ENCODE peak calls at places on chromosomes 3 and 15, in six cellular contexts. K, Z, L, W, A and V are unnamed samples.

GRCh38 chr3:194906229-194906629 is 220.5 kb downstream of the FAM43A start:
- DNase-seq in W (no peak), Z (no peak), K (no peak), A (no peak), L (no peak), V (no peak)

GRCh38 chr3:144119611-144120010 is 148.0 kb downstream of the DIPK2A start:
- DNase-seq in K (no peak), A (no peak), L (no peak), Z (no peak), W (no peak), V (no peak)

GRCh38 chr3:176357891-176358290 is 839.4 kb downstream of the TBL1XR1 start:
- DNase-seq in A (no peak), Z (no peak), K (no peak), W (no peak), L (no peak), V (no peak)

GRCh38 chr3:40324621-40325020 is 15.1 kb downstream of the EIF1B start:
- DNase-seq in W (no peak), L (no peak), K (no peak), Z (no peak), A (no peak), V (no peak)

GRCh38 chr3:28682126-28682525 is 333.5 kb upstream of the AZI2 start:
- DNase-seq in K (no peak), L (no peak), A (no peak), W (no peak), Z (no peak), V (no peak)

GRCh38 chr15:70643783-70644125 is 119.6 kb downstream of the UACA start:
- DNase-seq in K (no peak), A (no peak), L (no peak), Z (no peak), W (peak), V (no peak)

GRCh38 chr3:84967767-84968581 is 9.2 kb downstream of the CADM2 start:
- DNase-seq in Z (no peak), W (no peak), K (no peak), A (no peak), L (no peak), V (no peak)

GRCh38 chr3:76369170-76369569 is 583.8 kb upstream of the ZNF717 start:
- DNase-seq in A (no peak), Z (no peak), L (no peak), K (no peak), W (no peak), V (no peak)

GRCh38 chr15:52680041-52680391 is 828 bp upstream of the ATOSA start:
- DNase-seq in W (no peak), L (peak), A (no peak), K (no peak), Z (peak), V (no peak)

GRCh38 chr15:88658972-88659931 is 20.4 kb downstream of the ISG20 start:
- DNase-seq in Z (no peak), K (no peak), W (peak), A (peak), L (no peak), V (no peak)

GRCh38 chr15:72866086-72866646 is 82.6 kb upstream of the ADPGK start:
- DNase-seq in K (no peak), L (no peak), Z (no peak), W (no peak), A (no peak), V (no peak)

GRCh38 chr3:50388021-50388719 is 28.8 kb upstream of the TMEM115 start:
- DNase-seq in Z (peak), A (no peak), W (no peak), K (no peak), L (no peak), V (no peak)

GRCh38 chr15:74421302-74422245 is 12.2 kb downstream of the SEMA7A start:
- DNase-seq in K (no peak), W (no peak), A (no peak), Z (no peak), L (no peak), V (no peak)

GRCh38 chr3:57826286-57826951 is 70.3 kb downstream of the SLMAP start:
- DNase-seq in L (no peak), K (no peak), Z (no peak), A (no peak), W (no peak), V (no peak)

GRCh38 chr15:101810451-101810850 is 1.6 kb upstream of the OR4F15 start:
- DNase-seq in K (no peak), Z (no peak), A (no peak), L (no peak), W (no peak), V (no peak)

GRCh38 chr3:146382386-146382785 is 87.0 kb downstream of the PLSCR2 start:
- DNase-seq in L (no peak), K (no peak), A (no peak), W (peak), Z (no peak), V (no peak)

GRCh38 chr15:67547064-67547463 is 4.6 kb downstream of the MAP2K5 start:
- DNase-seq in K (no peak), L (no peak), Z (no peak), W (no peak), A (no peak), V (no peak)

GRCh38 chr3:146709969-146710368 is 104.8 kb upstream of the PLSCR5 start:
- DNase-seq in W (no peak), A (no peak), L (no peak), Z (no peak), K (no peak), V (no peak)

GRCh38 chr3:16990163-16990562 is 105.4 kb downstream of the PLCL2 start:
- DNase-seq in K (no peak), Z (no peak), L (no peak), W (no peak), A (no peak), V (no peak)

GRCh38 chr15:69484837-69485236 is 32.2 kb downstream of the RPLP1 start:
- DNase-seq in A (no peak), Z (no peak), W (no peak), K (no peak), L (no peak), V (no peak)

GRCh38 chr3:54731697-54732445 is 196.0 kb downstream of the LRTM1 start:
- DNase-seq in W (no peak), K (no peak), L (no peak), A (no peak), Z (no peak), V (no peak)

GRCh38 chr3:49638445-49638844 is 35.7 kb upstream of the APEH start:
- DNase-seq in A (peak), W (peak), L (no peak), Z (no peak), K (no peak), V (no peak)

DNA sequence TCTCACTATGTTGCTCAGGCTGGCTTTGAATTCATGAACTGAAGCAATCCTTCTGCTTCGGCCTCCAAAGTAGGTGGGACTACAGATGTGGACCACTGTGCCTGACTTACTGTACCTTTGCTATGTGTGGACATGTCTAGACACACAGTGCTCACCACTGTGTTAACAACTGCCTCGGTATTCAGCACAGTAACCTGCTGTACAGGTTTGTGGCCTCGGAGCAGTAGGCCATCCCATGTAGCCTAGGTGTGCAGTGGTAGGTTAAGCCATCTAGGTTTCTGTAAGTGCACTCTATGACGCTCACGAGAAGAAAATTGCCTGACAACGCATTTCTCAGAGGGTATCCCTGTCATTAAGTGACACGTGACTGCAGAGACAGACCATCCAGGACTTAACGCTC is 70.3 kb downstream of the TAMM41 start:
- DNase-seq in K (no peak), W (no peak), Z (no peak), L (no peak), A (no peak), V (no peak)
- H3K27ac ChIP-seq in K (no peak), W (no peak), Z (no peak), L (no peak), A (no peak), V (no peak)

GRCh38 chr3:45967724-45968123 is 24.5 kb downstream of the CXCR6 start:
- DNase-seq in Z (no peak), W (no peak), K (no peak), L (no peak), A (peak), V (no peak)
- H3K27ac ChIP-seq in Z (no peak), W (no peak), K (no peak), L (no peak), A (peak), V (no peak)

DNA sequence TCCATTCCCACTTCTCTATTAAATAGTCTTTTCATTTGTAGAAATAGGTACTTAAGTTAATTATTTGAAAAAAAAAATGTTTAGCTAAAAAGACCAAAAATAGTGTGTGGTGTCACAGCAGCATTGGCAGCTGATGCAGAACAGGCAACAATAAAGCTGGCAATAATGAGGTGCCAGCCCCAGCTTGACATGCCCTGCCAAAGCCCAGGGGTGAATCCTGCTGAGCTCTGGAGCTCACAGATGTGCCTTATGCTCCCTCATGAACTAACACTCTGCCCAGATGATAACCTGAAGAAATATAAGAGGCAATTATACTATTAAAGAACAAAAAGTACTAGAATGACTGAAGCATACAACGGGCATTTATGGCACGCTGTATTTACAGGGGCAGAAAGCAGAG is 63.8 kb downstream of the IGSF11 start:
- DNase-seq in A (no peak), W (no peak), Z (no peak), K (no peak), L (no peak), V (no peak)
- H3K27ac ChIP-seq in A (no peak), W (no peak), Z (no peak), K (no peak), L (no peak), V (no peak)

DNA sequence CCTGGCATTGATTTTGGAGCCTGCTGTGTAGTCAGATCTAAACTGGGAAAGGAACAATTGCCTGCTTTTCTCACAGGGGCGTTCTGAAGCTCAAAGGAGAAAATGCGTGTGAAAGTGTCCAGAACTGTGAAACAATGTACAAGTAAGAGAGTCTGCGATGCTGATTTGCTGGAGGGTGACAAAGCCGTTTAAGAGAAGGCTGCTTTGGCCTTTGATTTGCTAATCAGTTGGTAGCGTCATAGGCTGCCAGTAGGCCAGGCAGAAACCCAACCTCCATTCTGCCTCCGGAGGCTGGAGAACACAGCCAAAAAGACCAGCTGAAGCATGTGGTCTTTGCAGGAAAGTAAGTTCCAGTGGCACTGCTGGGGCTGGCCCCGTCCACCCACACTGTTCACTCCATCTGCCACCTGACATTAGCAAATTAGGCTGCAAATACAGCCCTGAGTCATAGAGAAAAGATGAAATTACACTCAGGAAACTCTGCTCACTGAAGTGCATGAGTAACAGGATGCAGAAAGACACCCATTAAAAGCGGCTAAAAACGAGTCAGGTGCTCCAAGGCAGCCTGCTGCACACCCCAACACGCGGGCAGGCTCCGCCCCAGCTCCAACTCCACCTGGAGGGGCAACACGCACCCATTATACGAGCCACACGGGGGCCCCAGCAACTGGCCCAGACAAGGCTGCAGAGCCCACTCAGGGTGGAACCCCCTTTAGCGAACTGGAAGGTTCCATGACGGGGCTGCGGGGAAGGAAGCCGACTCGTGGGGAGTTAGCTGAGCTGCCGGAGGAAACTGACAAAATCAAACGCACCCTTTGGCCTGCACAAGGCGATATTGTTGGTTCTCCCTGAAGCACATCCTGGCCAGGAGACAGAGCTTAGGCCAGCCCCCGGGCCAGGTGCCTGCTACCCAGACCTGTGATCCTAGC is 31.6 kb downstream of the ZDHHC19 start:
- DNase-seq in Z (peak), A (peak), W (no peak), L (no peak), K (peak), V (peak)
- H3K27ac ChIP-seq in Z (peak), A (no peak), W (no peak), L (no peak), K (peak), V (peak)

GRCh38 chr3:172087827-172088580 is 48.6 kb downstream of the FNDC3B start:
- DNase-seq in A (no peak), L (no peak), W (no peak), K (no peak), Z (peak), V (no peak)

GRCh38 chr3:172085557-172085895 is 46.1 kb downstream of the FNDC3B start:
- DNase-seq in Z (no peak), L (no peak), K (no peak), A (no peak), W (no peak), V (no peak)

GRCh38 chr3:172087198-172087597 is 47.8 kb downstream of the FNDC3B start:
- DNase-seq in L (no peak), Z (no peak), A (no peak), W (no peak), K (no peak), V (no peak)

GRCh38 chr3:172084871-172085556 is 45.6 kb downstream of the FNDC3B start:
- DNase-seq in W (no peak), K (no peak), Z (no peak), A (no peak), L (no peak), V (no peak)

GRCh38 chr3:172086071-172086470 is 46.7 kb downstream of the FNDC3B start:
- DNase-seq in L (no peak), W (no peak), K (no peak), Z (no peak), A (no peak), V (no peak)
- H3K27ac ChIP-seq in L (no peak), W (no peak), K (no peak), Z (no peak), A (no peak), V (no peak)

GRCh38 chr15:44299997-44300396 is 11.5 kb downstream of the GOLM2 start:
- DNase-seq in Z (no peak), W (no peak), K (no peak), A (no peak), L (no peak), V (no peak)
- H3K27ac ChIP-seq in Z (no peak), W (no peak), K (no peak), A (no peak), L (no peak), V (no peak)

DNA sequence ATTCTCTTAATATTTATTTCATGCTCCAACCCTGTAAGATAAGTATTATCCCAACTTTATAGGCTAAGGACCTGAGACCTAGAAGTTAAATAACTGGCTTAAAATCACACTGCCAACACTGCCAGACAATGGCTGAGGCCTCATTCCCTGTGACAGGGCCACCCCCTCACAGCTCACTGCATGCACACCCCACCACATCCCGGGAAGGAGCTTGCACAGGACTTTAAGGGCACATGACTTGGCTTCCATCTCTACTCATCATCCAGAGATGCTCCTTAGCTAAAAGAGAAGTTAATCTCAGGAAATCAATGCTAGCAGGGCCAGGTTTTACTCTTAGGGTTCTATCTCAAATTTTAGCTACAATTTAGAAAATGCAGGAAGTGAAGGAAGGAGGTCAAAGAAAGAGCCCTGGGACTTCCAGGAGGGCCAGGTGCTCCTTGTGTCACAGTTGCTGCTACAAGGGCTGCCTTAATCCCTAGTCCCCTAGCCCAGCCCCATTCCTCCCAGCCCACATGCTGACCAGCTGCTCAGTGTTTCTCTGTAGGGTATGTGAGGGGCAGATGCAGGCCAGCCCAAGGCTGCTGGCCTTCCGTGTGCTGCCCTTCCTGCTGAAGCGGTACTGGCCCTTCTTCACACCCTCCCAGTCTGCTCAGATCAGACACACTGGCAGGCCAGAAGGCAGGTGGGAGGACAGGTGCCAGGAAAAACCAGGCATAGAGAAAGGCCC is 53.5 kb downstream of the WWTR1 start:
- DNase-seq in L (no peak), A (no peak), Z (no peak), K (no peak), W (no peak), V (no peak)
- H3K27ac ChIP-seq in L (peak), A (peak), Z (no peak), K (no peak), W (peak), V (no peak)